ENCODE peak calls at places on chromosome 14, in seven cellular contexts. N, G, R, Z, X, I and P are unnamed samples.

GRCh38 chr14:76101980-76102379 is 49.7 kb upstream of the GPATCH2L start:
- DNase-seq in Z (no peak), R (no peak), I (no peak), G (peak), N (no peak), X (no peak), P (no peak)

GRCh38 chr14:79093542-79093941 is 923.4 kb downstream of the NRXN3 start:
- DNase-seq in Z (no peak), R (no peak), I (no peak), N (no peak), X (no peak), G (no peak), P (no peak)

GRCh38 chr14:54785111-54785777 is 117.4 kb downstream of the GCH1 start:
- DNase-seq in N (no peak), X (no peak), Z (no peak), I (no peak), R (no peak), G (no peak), P (no peak)

GRCh38 chr14:34036319-34036761 is 85.5 kb upstream of the EGLN3 start:
- DNase-seq in I (no peak), X (no peak), G (no peak), R (no peak), Z (no peak), N (no peak), P (no peak)

GRCh38 chr14:99735189-99736135 is 51.4 kb downstream of the CYP46A1 start:
- DNase-seq in R (no peak), Z (peak), G (no peak), I (no peak), X (peak), N (no peak), P (no peak)

GRCh38 chr14:69138189-69138535 is 14.8 kb downstream of the DCAF5 start:
- DNase-seq in N (no peak), R (no peak), I (peak), G (no peak), Z (no peak), X (no peak), P (no peak)

GRCh38 chr14:99756796-99757195 is 36.4 kb upstream of the EML1 start:
- DNase-seq in I (no peak), N (no peak), X (peak), R (no peak), G (no peak), Z (no peak), P (no peak)

GRCh38 chr14:85948163-85948562 is 418.2 kb downstream of the FLRT2 start:
- DNase-seq in G (no peak), I (no peak), R (no peak), X (no peak), Z (no peak), N (no peak), P (no peak)

GRCh38 chr14:42930058-42930457 is 1323.4 kb downstream of the LRFN5 start:
- DNase-seq in R (no peak), N (no peak), X (no peak), Z (no peak), G (no peak), I (no peak), P (peak)

GRCh38 chr14:60508707-60509437 is at the start of gene SIX6:
- DNase-seq in X (no peak), G (no peak), I (peak), Z (no peak), R (peak), N (no peak), P (peak)

GRCh38 chr14:33917664-33918063 is 33.2 kb downstream of the EGLN3 start:
- DNase-seq in X (no peak), I (no peak), N (no peak), R (no peak), Z (no peak), G (no peak), P (no peak)

GRCh38 chr14:55583942-55584468 is 4.0 kb downstream of the KTN1 start:
- DNase-seq in X (no peak), N (no peak), I (no peak), Z (no peak), R (no peak), G (no peak), P (no peak)

GRCh38 chr14:49863483-49864262 is 11.1 kb upstream of the NEMF start:
- DNase-seq in Z (no peak), G (no peak), N (no peak), R (no peak), X (no peak), I (no peak), P (no peak)

GRCh38 chr14:89466939-89467338 is 49.9 kb upstream of the FOXN3 start:
- DNase-seq in N (no peak), G (no peak), R (no peak), Z (no peak), I (peak), X (no peak), P (no peak)

GRCh38 chr14:89466460-89466859 is 49.4 kb upstream of the FOXN3 start:
- DNase-seq in R (no peak), Z (peak), N (no peak), G (no peak), X (no peak), I (no peak), P (no peak)

GRCh38 chr14:95662376-95663186 is 23.6 kb upstream of the TCL1B start:
- DNase-seq in R (no peak), N (no peak), G (no peak), Z (no peak), I (no peak), X (no peak), P (no peak)

GRCh38 chr14:52461721-52462120 is 90.6 kb downstream of the TXNDC16 start:
- DNase-seq in X (no peak), G (no peak), N (no peak), I (no peak), Z (no peak), R (no peak), P (no peak)

GRCh38 chr14:60350366-60350720 is 101.3 kb downstream of the PPM1A start:
- DNase-seq in X (no peak), G (no peak), Z (no peak), N (no peak), R (peak), I (no peak), P (peak)

GRCh38 chr14:106417224-106418049 is 891.1 kb downstream of the TMEM121 start:
- DNase-seq in Z (peak), G (peak), R (no peak), I (no peak), N (no peak), X (peak), P (no peak)

GRCh38 chr14:22520235-22520634 is 68.8 kb downstream of the DAD1 start:
- DNase-seq in G (no peak), R (no peak), N (no peak), Z (no peak), X (no peak), I (no peak), P (no peak)

GRCh38 chr14:77909911-77910310 is 110.0 kb downstream of the ADCK1 start:
- DNase-seq in R (no peak), G (peak), N (no peak), X (no peak), I (no peak), Z (no peak), P (no peak)

GRCh38 chr14:47262801-47263200 is 412.6 kb downstream of the MDGA2 start:
- DNase-seq in G (no peak), Z (no peak), X (no peak), N (no peak), R (no peak), I (no peak), P (no peak)

GRCh38 chr14:88995437-88996198 is 171.2 kb downstream of the TTC8 start:
- DNase-seq in Z (no peak), X (no peak), I (peak), G (no peak), R (no peak), N (no peak), P (no peak)

GRCh38 chr14:69614592-69614991 is 3.2 kb downstream of the SUSD6 start:
- DNase-seq in R (no peak), G (no peak), N (no peak), I (no peak), Z (no peak), X (peak), P (no peak)

GRCh38 chr14:90193925-90194324 is 62.4 kb upstream of the PSMC1 start:
- DNase-seq in N (no peak), G (no peak), X (no peak), Z (no peak), R (peak), I (no peak), P (no peak)

GRCh38 chr14:36647417-36647826 is 14.2 kb upstream of the PAX9 start:
- DNase-seq in I (no peak), N (no peak), G (no peak), R (no peak), X (no peak), Z (no peak), P (no peak)

GRCh38 chr14:73239463-73240241 is 2.3 kb downstream of the PAPLN start:
- DNase-seq in Z (no peak), G (no peak), X (peak), N (peak), I (peak), R (peak), P (peak)

GRCh38 chr14:92461891-92462290 is 51.7 kb upstream of the RIN3 start:
- DNase-seq in X (no peak), Z (no peak), N (peak), I (no peak), G (no peak), R (no peak), P (no peak)

GRCh38 chr14:53807580-53807979 is 149.0 kb downstream of the BMP4 start:
- DNase-seq in N (no peak), Z (no peak), X (no peak), R (no peak), I (no peak), G (no peak), P (no peak)

GRCh38 chr14:95505030-95505589 is 11.3 kb downstream of the SYNE3 start:
- DNase-seq in X (no peak), I (no peak), R (no peak), N (no peak), G (no peak), Z (no peak), P (no peak)

GRCh38 chr14:101567252-101567651 is 6.0 kb downstream of the DIO3 start:
- DNase-seq in R (no peak), N (no peak), Z (no peak), I (no peak), G (no peak), X (peak), P (no peak)

GRCh38 chr14:100296106-100296651 is 10.1 kb downstream of the SLC25A29 start:
- DNase-seq in N (no peak), Z (no peak), I (no peak), G (no peak), R (no peak), X (peak), P (no peak)

GRCh38 chr14:101363880-101364391 is 197.4 kb upstream of the DIO3 start:
- DNase-seq in Z (no peak), N (no peak), X (no peak), G (no peak), I (no peak), R (no peak), P (no peak)

GRCh38 chr14:96038920-96039632 is at the start of gene C14orf132:
- DNase-seq in R (peak), X (peak), Z (peak), G (peak), I (peak), N (peak), P (peak)

GRCh38 chr14:88005050-88005481 is at the start of gene GPR65:
- DNase-seq in N (no peak), I (peak), R (no peak), X (no peak), Z (peak), G (no peak), P (no peak)